ENCODE peak calls at places on chromosomes 1 and 21, in six cellular contexts. Y, K, P, O, N and F are unnamed samples. For H3K27me3, the result is how much of the 10 kb centered on the place peaks cover.

GRCh38 chr1:226064816-226065248 is 2.3 kb downstream of the H3-3A start:
- DNase-seq in P (peak), K (no peak), Y (no peak), N (peak), O (peak), F (peak)

GRCh38 chr1:154746620-154747299 is 123.3 kb downstream of the KCNN3 start:
- DNase-seq in N (no peak), K (no peak), O (no peak), Y (no peak), P (no peak), F (no peak)

GRCh38 chr1:156895927-156896326 is 2.4 kb downstream of the PEAR1 start:
- DNase-seq in O (no peak), P (no peak), K (no peak), Y (no peak), N (no peak), F (no peak)

GRCh38 chr1:160117300-160117699 is 1.7 kb downstream of the ATP1A2 start:
- DNase-seq in O (no peak), Y (no peak), K (no peak), N (no peak), P (no peak), F (no peak)

GRCh38 chr1:186985889-186986491 is 157.2 kb downstream of the PLA2G4A start:
- DNase-seq in Y (no peak), K (no peak), N (no peak), O (peak), P (peak), F (no peak)

GRCh38 chr1:31376374-31377134 is 3.7 kb upstream of the FABP3 start:
- DNase-seq in N (no peak), P (peak), O (peak), Y (no peak), K (no peak), F (no peak)

GRCh38 chr1:209576392-209576791 is 7.1 kb upstream of the CAMK1G start:
- DNase-seq in K (no peak), O (no peak), Y (no peak), N (no peak), P (no peak), F (no peak)

GRCh38 chr1:7490576-7490975 is 280.5 kb upstream of the VAMP3 start:
- DNase-seq in Y (peak), P (no peak), K (no peak), N (no peak), O (no peak), F (peak)

GRCh38 chr21:35041122-35041521 is 8.0 kb downstream of the RUNX1 start:
- DNase-seq in Y (no peak), P (no peak), N (no peak), O (no peak), K (no peak), F (no peak)

GRCh38 chr1:169944621-169945020 is 50.9 kb upstream of the SCYL3 start:
- DNase-seq in Y (no peak), K (no peak), P (no peak), N (no peak), O (no peak), F (no peak)

GRCh38 chr1:216815239-216815955 is 92.2 kb upstream of the ESRRG start:
- DNase-seq in O (no peak), P (peak), K (peak), Y (peak), N (peak), F (peak)

GRCh38 chr1:236396665-236397043 is 2.6 kb downstream of the EDARADD start:
- DNase-seq in O (no peak), K (no peak), N (no peak), Y (no peak), P (no peak), F (no peak)
- H3K27me3 ChIP-seq in O (under half), K (under half), N (under half), Y (under half), P (under half), F (under half)

DNA sequence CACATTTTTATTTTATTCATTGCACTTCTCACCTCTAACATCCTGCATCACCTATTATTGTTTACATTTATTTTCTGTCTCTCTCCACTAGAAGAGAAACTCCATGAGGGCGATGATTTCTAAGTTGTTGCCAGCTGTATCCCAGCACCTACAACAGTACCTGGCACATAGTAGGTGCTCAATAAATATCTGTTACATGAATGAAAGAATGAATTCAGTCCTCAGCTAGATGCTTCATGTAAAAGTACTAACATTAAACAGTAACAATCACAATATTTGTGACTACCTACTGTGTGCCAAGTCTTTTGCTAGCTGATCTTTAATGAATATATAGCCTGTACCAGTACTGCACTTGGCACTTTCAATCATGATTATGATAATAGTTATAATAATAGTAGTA is 3.0 kb downstream of the TAS1R2 start:
- DNase-seq in O (no peak), P (no peak), N (no peak), K (no peak), Y (no peak), F (no peak)
- H3K27me3 ChIP-seq in O (under half), P (under half), N (under half), K (under half), Y (under half), F (under half)

DNA sequence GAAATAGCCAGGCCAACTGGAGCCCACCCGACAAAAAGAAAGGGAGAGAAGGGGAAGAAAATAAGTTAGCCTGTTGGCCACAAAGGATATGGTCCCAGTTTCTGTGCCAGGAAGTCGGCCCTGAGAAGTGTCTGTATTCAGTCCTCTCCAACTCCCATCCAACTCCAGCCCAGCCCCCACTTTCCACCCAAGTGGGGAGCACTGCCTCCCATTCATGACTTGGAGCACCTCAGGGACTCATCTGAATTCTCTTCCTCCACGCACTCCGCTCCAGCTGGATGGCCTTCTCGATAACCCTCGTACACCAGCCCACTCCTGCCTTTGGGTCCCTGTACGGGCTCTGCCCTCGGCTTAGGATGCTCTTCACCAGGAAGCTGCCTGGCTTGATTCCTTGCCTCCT is 2.0 kb upstream of the WNT2B start:
- DNase-seq in P (no peak), O (no peak), Y (no peak), K (no peak), N (no peak), F (no peak)
- H3K27me3 ChIP-seq in P (half or more), O (under half), Y (under half), K (under half), N (under half), F (under half)

GRCh38 chr1:21550866-21551475 is 41.7 kb downstream of the ALPL start:
- DNase-seq in P (no peak), K (no peak), N (no peak), O (no peak), Y (no peak), F (no peak)
- H3K27me3 ChIP-seq in P (under half), K (under half), N (under half), O (under half), Y (under half), F (under half)

DNA sequence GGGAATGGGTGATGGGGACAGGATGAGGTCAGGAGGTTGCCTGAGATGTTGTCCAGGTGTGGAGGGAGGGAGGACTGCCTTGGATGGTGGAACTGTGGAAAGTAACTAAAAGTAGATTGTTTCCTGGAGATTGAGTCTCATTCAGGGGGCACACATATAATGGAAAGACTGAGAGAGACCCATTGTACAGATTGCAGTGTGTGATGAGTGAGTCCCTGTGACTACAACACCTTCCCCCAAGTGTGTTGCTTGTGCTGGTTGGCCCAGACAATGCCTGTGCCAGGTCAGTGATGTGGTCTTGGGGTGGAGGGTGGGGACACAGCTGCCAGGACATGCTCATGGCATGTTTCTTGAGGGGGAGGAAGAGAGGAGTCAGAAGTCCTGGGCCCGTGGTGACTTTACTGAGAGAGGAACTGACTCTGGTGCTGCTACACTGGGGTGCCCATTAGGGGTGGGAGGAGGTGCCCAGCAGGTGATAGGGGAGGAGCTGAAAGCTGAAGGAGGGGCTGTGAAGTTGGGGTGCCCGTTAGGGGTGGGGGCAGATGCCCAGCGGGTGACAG is 5.2 kb downstream of the SNAP47 start:
- DNase-seq in Y (no peak), K (no peak), O (no peak), N (no peak), P (no peak), F (no peak)
- H3K27me3 ChIP-seq in Y (under half), K (under half), O (under half), N (under half), P (under half), F (under half)